ENCODE peak calls at places on chromosomes 13 and 19, in ten cellular contexts. J is IMR-90; K is left ventricle myocardium inferior; Q is neural progenitor cell; G is body of pancreas; W is upper lobe of right lung; M is RWPE2; E is CD4-positive, alpha-beta T cell; S is brain microvascular endothelial cell; X is psoas muscle. O is an unnamed sample.

GRCh38 chr19:662207-662961 is 630 bp downstream of the RNF126 start:
- DNase-seq in J (peak), K (no peak), Q (peak), G (peak), W (peak), M (no peak), E (peak), S (no peak), X (peak), O (no peak)

GRCh38 chr19:45817725-45818301 is 2.7 kb upstream of the RSPH6A start:
- DNase-seq in J (no peak), K (no peak), Q (peak), G (no peak), W (no peak), M (no peak), E (no peak), S (no peak), X (no peak), O (peak)

GRCh38 chr19:35143231-35143715 is at the start of gene FXYD7:
- DNase-seq in J (no peak), K (no peak), Q (peak), G (no peak), W (no peak), M (no peak), E (no peak), S (no peak), X (no peak), O (no peak)

GRCh38 chr13:80716610-80717081 is 375.7 kb upstream of the SPRY2 start:
- DNase-seq in J (no peak), K (no peak), Q (no peak), G (peak), W (peak), M (no peak), E (no peak), S (no peak), X (no peak), O (no peak)

GRCh38 chr19:28990522-28990921 is 222.4 kb downstream of the UQCRFS1 start:
- DNase-seq in J (no peak), K (no peak), Q (no peak), G (no peak), W (no peak), M (no peak), E (no peak), S (no peak), X (no peak), O (no peak)

GRCh38 chr19:35332817-35333216 is 3.8 kb downstream of the CD22 start:
- DNase-seq in J (no peak), K (no peak), Q (no peak), G (no peak), W (no peak), M (no peak), E (peak), S (no peak), X (no peak), O (no peak)

GRCh38 chr19:40811478-40812341 is 12.7 kb downstream of the EGLN2 start:
- DNase-seq in J (no peak), K (no peak), Q (peak), G (no peak), W (no peak), M (no peak), E (peak), S (no peak), X (no peak), O (no peak)

GRCh38 chr19:35641515-35642151 is at the start of gene ETV2:
- DNase-seq in J (peak), K (no peak), Q (peak), G (no peak), W (no peak), M (no peak), E (no peak), S (peak), X (no peak), O (no peak)

GRCh38 chr13:110559429-110559943 is 2.0 kb downstream of the RAB20 start:
- DNase-seq in J (peak), K (peak), Q (no peak), G (peak), W (peak), M (no peak), E (no peak), S (peak), X (no peak), O (no peak)

GRCh38 chr13:41465215-41465907 is 8.0 kb downstream of the RGCC start:
- DNase-seq in J (peak), K (peak), Q (no peak), G (peak), W (peak), M (no peak), E (peak), S (peak), X (peak), O (no peak)

GRCh38 chr13:78609464-78610205 is 6.3 kb upstream of the POU4F1 start:
- DNase-seq in J (no peak), K (no peak), Q (peak), G (peak), W (no peak), M (no peak), E (no peak), S (no peak), X (no peak), O (no peak)

GRCh38 chr13:25727776-25728175 is 324.0 kb downstream of the SHISA2 start:
- DNase-seq in J (no peak), K (no peak), Q (no peak), G (no peak), W (no peak), M (no peak), E (no peak), S (no peak), X (no peak), O (no peak)

GRCh38 chr19:12913871-12914690 is 5.0 kb downstream of the SYCE2 start:
- DNase-seq in J (no peak), K (no peak), Q (peak), G (no peak), W (no peak), M (no peak), E (peak), S (no peak), X (no peak), O (no peak)

GRCh38 chr19:5090780-5091575 is 122.1 kb downstream of the KDM4B start:
- DNase-seq in J (peak), K (peak), Q (peak), G (peak), W (no peak), M (no peak), E (no peak), S (peak), X (no peak), O (no peak)

GRCh38 chr13:47929156-47929555 is 71.9 kb downstream of the SUCLA2 start:
- DNase-seq in J (peak), K (no peak), Q (no peak), G (no peak), W (no peak), M (no peak), E (no peak), S (no peak), X (no peak), O (no peak)

GRCh38 chr13:67013709-67014108 is 216.4 kb downstream of the PCDH9 start:
- DNase-seq in J (no peak), K (no peak), Q (no peak), G (no peak), W (no peak), M (no peak), E (no peak), S (no peak), X (no peak), O (no peak)

GRCh38 chr19:5623397-5624153 is 692 bp downstream of the SAFB start:
- DNase-seq in J (no peak), K (no peak), Q (peak), G (peak), W (no peak), M (no peak), E (no peak), S (no peak), X (peak), O (no peak)

GRCh38 chr19:35509018-35509652 is 4.3 kb downstream of the DMKN start:
- DNase-seq in J (no peak), K (no peak), Q (peak), G (peak), W (peak), M (no peak), E (peak), S (no peak), X (no peak), O (no peak)

GRCh38 chr13:109678459-109678858 is 107.9 kb downstream of the IRS2 start:
- DNase-seq in J (no peak), K (no peak), Q (no peak), G (no peak), W (no peak), M (no peak), E (no peak), S (no peak), X (no peak), O (no peak)

GRCh38 chr19:56639217-56639616 is 3.7 kb upstream of the SMIM17 start:
- DNase-seq in J (peak), K (no peak), Q (peak), G (no peak), W (no peak), M (no peak), E (no peak), S (no peak), X (no peak), O (no peak)

GRCh38 chr19:45952691-45953505 is 20.8 kb downstream of the NOVA2 start:
- DNase-seq in J (peak), K (peak), Q (peak), G (peak), W (no peak), M (no peak), E (peak), S (peak), X (peak), O (no peak)

GRCh38 chr19:39411006-39411831 is 1.2 kb upstream of the PLEKHG2 start:
- DNase-seq in J (peak), K (no peak), Q (no peak), G (peak), W (no peak), M (no peak), E (no peak), S (peak), X (peak), O (no peak)

GRCh38 chr19:3387645-3388589 is 21.5 kb downstream of the NFIC start:
- DNase-seq in J (peak), K (peak), Q (no peak), G (peak), W (peak), M (peak), E (no peak), S (no peak), X (peak), O (no peak)

GRCh38 chr19:39971380-39971841 is 446 bp downstream of the PSMC4 start:
- DNase-seq in J (no peak), K (peak), Q (peak), G (peak), W (no peak), M (no peak), E (no peak), S (peak), X (no peak), O (peak)

GRCh38 chr13:27634231-27634630 is 12.5 kb downstream of the POLR1D start:
- DNase-seq in J (no peak), K (no peak), Q (no peak), G (no peak), W (no peak), M (peak), E (no peak), S (no peak), X (no peak), O (no peak)

GRCh38 chr19:39238209-39238608 is 6.6 kb downstream of the IFNL3 start:
- DNase-seq in J (no peak), K (no peak), Q (no peak), G (no peak), W (no peak), M (no peak), E (no peak), S (no peak), X (no peak), O (no peak)

GRCh38 chr19:24069907-24070657 is 16.9 kb upstream of the ZNF254 start:
- DNase-seq in J (peak), K (no peak), Q (no peak), G (no peak), W (no peak), M (no peak), E (no peak), S (peak), X (no peak), O (no peak)

GRCh38 chr13:105814219-105814901 is 721.1 kb downstream of the EFNB2 start:
- DNase-seq in J (no peak), K (no peak), Q (no peak), G (no peak), W (no peak), M (no peak), E (no peak), S (no peak), X (no peak), O (no peak)

GRCh38 chr13:73851104-73851503 is 283.1 kb downstream of the KLF12 start:
- DNase-seq in J (peak), K (no peak), Q (no peak), G (no peak), W (no peak), M (no peak), E (no peak), S (no peak), X (no peak), O (no peak)

GRCh38 chr13:45092668-45093067 is 27.6 kb upstream of the GTF2F2 start:
- DNase-seq in J (no peak), K (no peak), Q (no peak), G (no peak), W (no peak), M (no peak), E (no peak), S (no peak), X (no peak), O (no peak)

GRCh38 chr13:94140027-94140426 is 339.5 kb downstream of the DCT start:
- DNase-seq in J (no peak), K (no peak), Q (no peak), G (no peak), W (no peak), M (no peak), E (no peak), S (no peak), X (no peak), O (no peak)

GRCh38 chr13:109794095-109794494 is 7.7 kb upstream of the IRS2 start:
- DNase-seq in J (no peak), K (no peak), Q (no peak), G (no peak), W (peak), M (no peak), E (no peak), S (no peak), X (no peak), O (no peak)

GRCh38 chr13:31115616-31116015 is 46.1 kb downstream of the HSPH1 start:
- DNase-seq in J (no peak), K (no peak), Q (no peak), G (no peak), W (no peak), M (no peak), E (no peak), S (no peak), X (no peak), O (peak)

GRCh38 chr19:50893047-50893737 is 18.0 kb downstream of the KLK4 start:
- DNase-seq in J (no peak), K (no peak), Q (no peak), G (no peak), W (no peak), M (no peak), E (no peak), S (no peak), X (no peak), O (no peak)
- TF ChIP-seq CTCF in J (no peak), K (no peak), Q (no peak), G (no peak), W (no peak), M (no peak), E (no peak), S (no peak), X (no peak), O (no peak)

GRCh38 chr13:57633141-57633949 is 1.8 kb downstream of the PCDH17 start:
- DNase-seq in J (no peak), K (peak), Q (peak), G (peak), W (peak), M (peak), E (no peak), S (no peak), X (peak), O (no peak)
- TF ChIP-seq CTCF in J (no peak), K (peak), Q (peak), G (peak), W (peak), M (no peak), E (no peak), S (peak), X (peak), O (peak)

GRCh38 chr13:23695711-23696512 is 125.7 kb downstream of the TNFRSF19 start:
- DNase-seq in J (no peak), K (peak), Q (no peak), G (no peak), W (peak), M (no peak), E (peak), S (no peak), X (peak), O (no peak)
- TF ChIP-seq CTCF in J (no peak), K (no peak), Q (no peak), G (no peak), W (no peak), M (no peak), E (no peak), S (no peak), X (no peak), O (no peak)

GRCh38 chr19:53945441-53945840 is 17.3 kb upstream of the CACNG8 start:
- DNase-seq in J (peak), K (no peak), Q (peak), G (no peak), W (no peak), M (no peak), E (no peak), S (peak), X (no peak), O (no peak)

GRCh38 chr19:53944416-53944815 is 18.3 kb upstream of the CACNG8 start:
- DNase-seq in J (no peak), K (no peak), Q (no peak), G (no peak), W (no peak), M (no peak), E (no peak), S (no peak), X (no peak), O (no peak)

GRCh38 chr19:53945998-53946397 is 16.7 kb upstream of the CACNG8 start:
- DNase-seq in J (no peak), K (no peak), Q (no peak), G (no peak), W (no peak), M (no peak), E (no peak), S (no peak), X (no peak), O (no peak)

GRCh38 chr19:53944933-53945332 is 17.8 kb upstream of the CACNG8 start:
- DNase-seq in J (no peak), K (no peak), Q (no peak), G (no peak), W (no peak), M (no peak), E (no peak), S (no peak), X (no peak), O (no peak)

GRCh38 chr19:53942001-53942786 is 20.5 kb upstream of the CACNG8 start:
- DNase-seq in J (no peak), K (no peak), Q (peak), G (no peak), W (peak), M (no peak), E (no peak), S (peak), X (no peak), O (no peak)
- TF ChIP-seq CTCF in J (no peak), K (no peak), Q (peak), G (no peak), W (no peak), M (no peak), E (no peak), S (peak), X (no peak), O (no peak)